ENCODE peak calls at places on chromosomes 12 and 14, in six cellular contexts. One of them, this sample, is unnamed.

GRCh38 chr12:94225924-94226630 is 77.7 kb downstream of the PLXNC1 start:
- DNase-seq in endothelial cell: no peak
- DNase-seq in D721Med: no peak
- DNase-seq in mucosa of descending colon: no peak
- DNase-seq in epithelial cell of esophagus: no peak
- DNase-seq in mesothelial cell of epicardium: no peak
- DNase-seq in this sample: no peak

GRCh38 chr12:105740970-105741725 is 397.6 kb downstream of the NUAK1 start:
- DNase-seq in D721Med: no peak
- DNase-seq in epithelial cell of esophagus: no peak
- DNase-seq in endothelial cell: no peak
- DNase-seq in mucosa of descending colon: no peak
- DNase-seq in mesothelial cell of epicardium: no peak
- DNase-seq in this sample: no peak

GRCh38 chr14:30994681-30995620 is 30.5 kb upstream of the AP4S1 start:
- DNase-seq in mucosa of descending colon: no peak
- DNase-seq in mesothelial cell of epicardium: no peak
- DNase-seq in D721Med: no peak
- DNase-seq in epithelial cell of esophagus: peak; percentile 51
- DNase-seq in endothelial cell: no peak
- DNase-seq in this sample: no peak

GRCh38 chr14:101875041-101875725 is 89.2 kb upstream of the DYNC1H1 start:
- DNase-seq in D721Med: no peak
- DNase-seq in mesothelial cell of epicardium: no peak
- DNase-seq in mucosa of descending colon: no peak
- DNase-seq in epithelial cell of esophagus: no peak
- DNase-seq in endothelial cell: no peak
- DNase-seq in this sample: no peak

GRCh38 chr14:96162265-96162664 is 42.4 kb upstream of the BDKRB2 start:
- DNase-seq in mucosa of descending colon: no peak
- DNase-seq in D721Med: no peak
- DNase-seq in mesothelial cell of epicardium: no peak
- DNase-seq in epithelial cell of esophagus: no peak
- DNase-seq in endothelial cell: no peak
- DNase-seq in this sample: no peak

GRCh38 chr14:31954991-31955390 is 122.1 kb upstream of the ARHGAP5 start:
- DNase-seq in epithelial cell of esophagus: no peak
- DNase-seq in endothelial cell: no peak
- DNase-seq in mucosa of descending colon: no peak
- DNase-seq in D721Med: no peak
- DNase-seq in mesothelial cell of epicardium: no peak
- DNase-seq in this sample: no peak

GRCh38 chr12:2214411-2214810 is 161.6 kb downstream of the CACNA1C start:
- DNase-seq in mesothelial cell of epicardium: no peak
- DNase-seq in D721Med: no peak
- DNase-seq in mucosa of descending colon: no peak
- DNase-seq in endothelial cell: no peak
- DNase-seq in epithelial cell of esophagus: no peak
- DNase-seq in this sample: no peak

GRCh38 chr14:75911883-75912282 is 69.9 kb downstream of the TGFB3 start:
- DNase-seq in mucosa of descending colon: no peak
- DNase-seq in D721Med: no peak
- DNase-seq in endothelial cell: peak; percentile 44
- DNase-seq in mesothelial cell of epicardium: no peak
- DNase-seq in epithelial cell of esophagus: no peak
- DNase-seq in this sample: no peak

GRCh38 chr12:91422107-91422506 is 239.5 kb upstream of the DCN start:
- DNase-seq in endothelial cell: no peak
- DNase-seq in D721Med: no peak
- DNase-seq in mesothelial cell of epicardium: no peak
- DNase-seq in mucosa of descending colon: no peak
- DNase-seq in epithelial cell of esophagus: no peak
- DNase-seq in this sample: no peak

GRCh38 chr14:91145396-91146160 is 31.7 kb downstream of the DGLUCY start:
- DNase-seq in D721Med: no peak
- DNase-seq in mucosa of descending colon: no peak
- DNase-seq in mesothelial cell of epicardium: no peak
- DNase-seq in endothelial cell: no peak
- DNase-seq in epithelial cell of esophagus: no peak
- DNase-seq in this sample: no peak

GRCh38 chr14:34137001-34137400 is 186.1 kb upstream of the EGLN3 start:
- DNase-seq in mucosa of descending colon: no peak
- DNase-seq in epithelial cell of esophagus: peak; percentile 45
- DNase-seq in mesothelial cell of epicardium: no peak
- DNase-seq in endothelial cell: no peak
- DNase-seq in D721Med: no peak
- DNase-seq in this sample: no peak

GRCh38 chr14:104290058-104290667 is 151.8 kb downstream of the KIF26A start:
- DNase-seq in mucosa of descending colon: peak; percentile 31
- DNase-seq in endothelial cell: no peak
- DNase-seq in epithelial cell of esophagus: no peak
- DNase-seq in D721Med: no peak
- DNase-seq in mesothelial cell of epicardium: peak; percentile 12
- DNase-seq in this sample: no peak

GRCh38 chr12:57887631-57888406 is 41.3 kb upstream of the CTDSP2 start:
- DNase-seq in mesothelial cell of epicardium: no peak
- DNase-seq in epithelial cell of esophagus: peak; percentile 53
- DNase-seq in mucosa of descending colon: no peak
- DNase-seq in D721Med: no peak
- DNase-seq in endothelial cell: no peak
- DNase-seq in this sample: no peak

GRCh38 chr12:6306151-6306550 is 4.3 kb upstream of the PLEKHG6 start:
- DNase-seq in epithelial cell of esophagus: no peak
- DNase-seq in mesothelial cell of epicardium: no peak
- DNase-seq in endothelial cell: no peak
- DNase-seq in mucosa of descending colon: no peak
- DNase-seq in D721Med: no peak
- DNase-seq in this sample: no peak

GRCh38 chr12:86154620-86155019 is 101.6 kb downstream of the MGAT4C start:
- DNase-seq in mesothelial cell of epicardium: no peak
- DNase-seq in endothelial cell: no peak
- DNase-seq in D721Med: no peak
- DNase-seq in mucosa of descending colon: no peak
- DNase-seq in epithelial cell of esophagus: no peak
- DNase-seq in this sample: no peak

GRCh38 chr14:23533652-23534435 is 17.7 kb downstream of the ZFHX2 start:
- DNase-seq in mesothelial cell of epicardium: no peak
- DNase-seq in endothelial cell: no peak
- DNase-seq in mucosa of descending colon: no peak
- DNase-seq in D721Med: no peak
- DNase-seq in epithelial cell of esophagus: no peak
- DNase-seq in this sample: no peak

GRCh38 chr12:39064712-39065111 is 159.3 kb upstream of the CPNE8 start:
- DNase-seq in mesothelial cell of epicardium: no peak
- DNase-seq in epithelial cell of esophagus: peak; percentile 16
- DNase-seq in mucosa of descending colon: no peak
- DNase-seq in D721Med: no peak
- DNase-seq in endothelial cell: no peak
- DNase-seq in this sample: no peak

GRCh38 chr12:2248087-2248900 is 195.5 kb downstream of the CACNA1C start:
- DNase-seq in mesothelial cell of epicardium: no peak
- DNase-seq in epithelial cell of esophagus: no peak
- DNase-seq in D721Med: no peak
- DNase-seq in mucosa of descending colon: no peak
- DNase-seq in endothelial cell: no peak
- DNase-seq in this sample: no peak

GRCh38 chr14:71135911-71136310 is 228.7 kb downstream of the PCNX1 start:
- DNase-seq in mucosa of descending colon: no peak
- DNase-seq in epithelial cell of esophagus: no peak
- DNase-seq in endothelial cell: no peak
- DNase-seq in D721Med: no peak
- DNase-seq in mesothelial cell of epicardium: no peak
- DNase-seq in this sample: no peak

GRCh38 chr12:89947437-89948265 is 239.0 kb upstream of the ATP2B1 start:
- DNase-seq in epithelial cell of esophagus: peak; percentile 87
- DNase-seq in mucosa of descending colon: no peak
- DNase-seq in mesothelial cell of epicardium: no peak
- DNase-seq in D721Med: peak; percentile 16
- DNase-seq in endothelial cell: no peak
- DNase-seq in this sample: no peak

GRCh38 chr12:132178801-132179401 is 34.6 kb downstream of the NOC4L start:
- DNase-seq in mesothelial cell of epicardium: no peak
- DNase-seq in epithelial cell of esophagus: no peak
- DNase-seq in D721Med: no peak
- DNase-seq in endothelial cell: no peak
- DNase-seq in mucosa of descending colon: peak; percentile 52
- DNase-seq in this sample: no peak

GRCh38 chr14:101181717-101182313 is 278.3 kb upstream of the RTL1 start:
- DNase-seq in epithelial cell of esophagus: no peak
- DNase-seq in mucosa of descending colon: no peak
- DNase-seq in endothelial cell: no peak
- DNase-seq in mesothelial cell of epicardium: no peak
- DNase-seq in D721Med: no peak
- DNase-seq in this sample: no peak

GRCh38 chr12:121314441-121314840 is 17.9 kb upstream of the CAMKK2 start:
- DNase-seq in endothelial cell: no peak
- DNase-seq in mesothelial cell of epicardium: no peak
- DNase-seq in D721Med: no peak
- DNase-seq in epithelial cell of esophagus: no peak
- DNase-seq in mucosa of descending colon: no peak
- DNase-seq in this sample: no peak

GRCh38 chr14:72476657-72477499 is 417.0 kb downstream of the DPF3 start:
- DNase-seq in endothelial cell: no peak
- DNase-seq in epithelial cell of esophagus: peak; percentile 68
- DNase-seq in mesothelial cell of epicardium: no peak
- DNase-seq in D721Med: no peak
- DNase-seq in mucosa of descending colon: no peak
- DNase-seq in this sample: peak; percentile 46

GRCh38 chr14:105456736-105457703 is 17.6 kb upstream of the CRIP2 start:
- DNase-seq in epithelial cell of esophagus: no peak
- DNase-seq in mucosa of descending colon: no peak
- DNase-seq in mesothelial cell of epicardium: no peak
- DNase-seq in endothelial cell: no peak
- DNase-seq in D721Med: no peak
- DNase-seq in this sample: no peak

GRCh38 chr12:89949457-89950195 is 241.0 kb upstream of the ATP2B1 start:
- DNase-seq in epithelial cell of esophagus: peak; percentile 56
- DNase-seq in endothelial cell: peak; percentile 31
- DNase-seq in mesothelial cell of epicardium: no peak
- DNase-seq in mucosa of descending colon: no peak
- DNase-seq in D721Med: no peak
- DNase-seq in this sample: peak; percentile 23

GRCh38 chr12:67926063-67926462 is 63.2 kb upstream of the IFNG-AS1 start:
- DNase-seq in mesothelial cell of epicardium: no peak
- DNase-seq in epithelial cell of esophagus: no peak
- DNase-seq in endothelial cell: no peak
- DNase-seq in D721Med: no peak
- DNase-seq in mucosa of descending colon: no peak
- DNase-seq in this sample: no peak

GRCh38 chr12:67927815-67928214 is 61.4 kb upstream of the IFNG-AS1 start:
- DNase-seq in epithelial cell of esophagus: no peak
- DNase-seq in endothelial cell: no peak
- DNase-seq in D721Med: no peak
- DNase-seq in mesothelial cell of epicardium: no peak
- DNase-seq in mucosa of descending colon: no peak
- DNase-seq in this sample: no peak

GRCh38 chr12:67927231-67927630 is 62.0 kb upstream of the IFNG-AS1 start:
- DNase-seq in D721Med: no peak
- DNase-seq in endothelial cell: no peak
- DNase-seq in mesothelial cell of epicardium: no peak
- DNase-seq in mucosa of descending colon: no peak
- DNase-seq in epithelial cell of esophagus: no peak
- DNase-seq in this sample: no peak

GRCh38 chr12:67928621-67929369 is 60.5 kb upstream of the IFNG-AS1 start:
- DNase-seq in mesothelial cell of epicardium: no peak
- DNase-seq in endothelial cell: no peak
- DNase-seq in epithelial cell of esophagus: no peak
- DNase-seq in mucosa of descending colon: no peak
- DNase-seq in D721Med: no peak
- DNase-seq in this sample: no peak

GRCh38 chr12:67929373-67929772 is 59.9 kb upstream of the IFNG-AS1 start:
- DNase-seq in mucosa of descending colon: no peak
- DNase-seq in D721Med: no peak
- DNase-seq in mesothelial cell of epicardium: no peak
- DNase-seq in endothelial cell: no peak
- DNase-seq in epithelial cell of esophagus: peak; percentile 36
- DNase-seq in this sample: no peak
- TF ChIP-seq CTCF in mucosa of descending colon: no peak
- TF ChIP-seq CTCF in D721Med: no peak
- TF ChIP-seq CTCF in mesothelial cell of epicardium: no peak
- TF ChIP-seq CTCF in endothelial cell: no peak
- TF ChIP-seq CTCF in epithelial cell of esophagus: no peak
- TF ChIP-seq CTCF in this sample: no peak

DNA sequence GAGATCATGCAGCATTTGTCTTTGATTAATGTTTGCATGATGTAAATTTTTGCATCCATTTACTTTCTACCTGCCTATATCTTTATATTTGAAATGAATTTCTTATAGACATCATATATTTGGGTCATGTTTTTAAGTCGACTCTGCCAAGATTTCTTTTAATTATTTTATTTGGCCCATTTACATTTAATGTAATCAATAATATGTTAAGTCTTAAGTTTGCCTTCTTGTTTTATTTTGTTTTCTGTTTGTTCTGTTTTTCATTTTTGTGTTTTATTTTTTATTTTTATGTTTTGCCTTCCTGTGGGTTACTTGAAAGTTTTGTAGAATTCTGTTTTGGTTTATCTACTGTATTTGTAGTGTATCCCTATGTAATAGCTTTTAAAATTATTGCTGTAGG is 33.2 kb upstream of the GUCY2C start:
- DNase-seq in D721Med: no peak
- DNase-seq in mucosa of descending colon: no peak
- DNase-seq in epithelial cell of esophagus: no peak
- DNase-seq in mesothelial cell of epicardium: no peak
- DNase-seq in endothelial cell: no peak
- DNase-seq in this sample: no peak
- TF ChIP-seq CTCF in D721Med: no peak
- TF ChIP-seq CTCF in mucosa of descending colon: no peak
- TF ChIP-seq CTCF in epithelial cell of esophagus: no peak
- TF ChIP-seq CTCF in mesothelial cell of epicardium: no peak
- TF ChIP-seq CTCF in endothelial cell: no peak
- TF ChIP-seq CTCF in this sample: no peak

GRCh38 chr14:29089849-29090248 is 323.3 kb downstream of the FOXG1 start:
- DNase-seq in epithelial cell of esophagus: no peak
- DNase-seq in mesothelial cell of epicardium: no peak
- DNase-seq in endothelial cell: no peak
- DNase-seq in mucosa of descending colon: no peak
- DNase-seq in D721Med: no peak
- DNase-seq in this sample: no peak

GRCh38 chr14:29085546-29085945 is 319.0 kb downstream of the FOXG1 start:
- DNase-seq in epithelial cell of esophagus: peak; percentile 13
- DNase-seq in mucosa of descending colon: no peak
- DNase-seq in endothelial cell: peak; percentile 28
- DNase-seq in D721Med: no peak
- DNase-seq in mesothelial cell of epicardium: no peak
- DNase-seq in this sample: no peak
- TF ChIP-seq CTCF in epithelial cell of esophagus: peak; percentile 49
- TF ChIP-seq CTCF in mucosa of descending colon: no peak
- TF ChIP-seq CTCF in endothelial cell: peak; percentile 49
- TF ChIP-seq CTCF in D721Med: no peak
- TF ChIP-seq CTCF in mesothelial cell of epicardium: no peak
- TF ChIP-seq CTCF in this sample: no peak

DNA sequence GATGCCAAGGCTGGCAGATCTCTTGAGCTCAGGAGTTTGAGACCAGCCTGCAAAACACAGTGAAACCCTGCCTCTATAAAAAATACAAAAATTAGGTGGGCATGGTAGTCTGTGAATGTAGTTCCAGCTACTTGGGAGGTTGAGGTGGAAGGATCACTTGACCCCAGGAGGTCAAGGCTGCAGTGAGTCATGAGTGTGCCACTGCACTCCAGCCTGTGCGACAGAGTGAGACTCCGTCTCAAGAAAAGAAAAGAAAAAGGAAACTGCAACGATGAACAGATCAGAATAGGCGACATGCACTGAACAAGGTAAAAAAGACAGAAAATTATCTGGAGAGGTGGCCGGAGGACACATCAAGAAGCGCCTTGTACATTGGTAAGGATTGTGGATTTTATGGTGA is 273.7 kb upstream of the AMIGO2 start:
- DNase-seq in endothelial cell: no peak
- DNase-seq in mesothelial cell of epicardium: no peak
- DNase-seq in D721Med: no peak
- DNase-seq in mucosa of descending colon: no peak
- DNase-seq in epithelial cell of esophagus: no peak
- DNase-seq in this sample: no peak
- TF ChIP-seq CTCF in endothelial cell: no peak
- TF ChIP-seq CTCF in mesothelial cell of epicardium: no peak
- TF ChIP-seq CTCF in D721Med: no peak
- TF ChIP-seq CTCF in mucosa of descending colon: no peak
- TF ChIP-seq CTCF in epithelial cell of esophagus: no peak
- TF ChIP-seq CTCF in this sample: no peak